ENCODE peak calls at places on chromosome 22, in eight cellular contexts. One of them, this sample, is unnamed.

GRCh38 chr22:22208657-22209056 is 35.9 kb upstream of the VPREB1 start:
- DNase-seq in suprapubic skin: no peak
- DNase-seq in adrenal gland: no peak
- DNase-seq in dorsolateral prefrontal cortex: no peak
- DNase-seq in cardiac muscle cell: no peak
- DNase-seq in Peyer's patch: no peak
- DNase-seq in HFFc6: no peak
- DNase-seq in foreskin fibroblast: no peak
- DNase-seq in this sample: no peak

GRCh38 chr22:20550851-20551744 is 43.7 kb downstream of the MED15 start:
- DNase-seq in cardiac muscle cell: peak
- DNase-seq in HFFc6: peak
- DNase-seq in foreskin fibroblast: peak
- DNase-seq in Peyer's patch: no peak
- DNase-seq in suprapubic skin: peak
- DNase-seq in dorsolateral prefrontal cortex: no peak
- DNase-seq in adrenal gland: peak
- DNase-seq in this sample: no peak

GRCh38 chr22:22546490-22546889 is 12.6 kb downstream of the PRAME start:
- DNase-seq in suprapubic skin: no peak
- DNase-seq in HFFc6: no peak
- DNase-seq in Peyer's patch: no peak
- DNase-seq in foreskin fibroblast: peak
- DNase-seq in adrenal gland: no peak
- DNase-seq in cardiac muscle cell: peak
- DNase-seq in dorsolateral prefrontal cortex: no peak
- DNase-seq in this sample: no peak

GRCh38 chr22:41446057-41446501 is 522 bp downstream of the TOB2 start:
- DNase-seq in Peyer's patch: peak
- DNase-seq in dorsolateral prefrontal cortex: no peak
- DNase-seq in adrenal gland: peak
- DNase-seq in suprapubic skin: no peak
- DNase-seq in foreskin fibroblast: no peak
- DNase-seq in cardiac muscle cell: no peak
- DNase-seq in HFFc6: no peak
- DNase-seq in this sample: no peak

GRCh38 chr22:42976534-42976933 is 38.4 kb downstream of the PACSIN2 start:
- DNase-seq in HFFc6: no peak
- DNase-seq in adrenal gland: no peak
- DNase-seq in Peyer's patch: no peak
- DNase-seq in foreskin fibroblast: no peak
- DNase-seq in suprapubic skin: no peak
- DNase-seq in cardiac muscle cell: no peak
- DNase-seq in dorsolateral prefrontal cortex: no peak
- DNase-seq in this sample: no peak

GRCh38 chr22:22094514-22094913 is 111.9 kb upstream of the TOP3B start:
- DNase-seq in dorsolateral prefrontal cortex: no peak
- DNase-seq in suprapubic skin: no peak
- DNase-seq in Peyer's patch: no peak
- DNase-seq in foreskin fibroblast: no peak
- DNase-seq in adrenal gland: no peak
- DNase-seq in HFFc6: no peak
- DNase-seq in cardiac muscle cell: no peak
- DNase-seq in this sample: no peak

GRCh38 chr22:41925783-41926460 is 684 bp downstream of the TNFRSF13C start:
- DNase-seq in HFFc6: no peak
- DNase-seq in suprapubic skin: no peak
- DNase-seq in dorsolateral prefrontal cortex: no peak
- DNase-seq in Peyer's patch: peak
- DNase-seq in foreskin fibroblast: no peak
- DNase-seq in cardiac muscle cell: peak
- DNase-seq in adrenal gland: peak
- DNase-seq in this sample: no peak

GRCh38 chr22:24186892-24187670 is 5.8 kb downstream of the SUSD2 start:
- DNase-seq in foreskin fibroblast: no peak
- DNase-seq in cardiac muscle cell: no peak
- DNase-seq in HFFc6: no peak
- DNase-seq in Peyer's patch: no peak
- DNase-seq in adrenal gland: no peak
- DNase-seq in dorsolateral prefrontal cortex: peak
- DNase-seq in suprapubic skin: no peak
- DNase-seq in this sample: no peak

GRCh38 chr22:38066381-38067027 is 9.3 kb downstream of the PICK1 start:
- DNase-seq in adrenal gland: no peak
- DNase-seq in suprapubic skin: no peak
- DNase-seq in foreskin fibroblast: no peak
- DNase-seq in HFFc6: no peak
- DNase-seq in cardiac muscle cell: no peak
- DNase-seq in dorsolateral prefrontal cortex: no peak
- DNase-seq in Peyer's patch: no peak
- DNase-seq in this sample: no peak

GRCh38 chr22:30602049-30602448 is 4.9 kb upstream of the TCN2 start:
- DNase-seq in dorsolateral prefrontal cortex: no peak
- DNase-seq in HFFc6: peak
- DNase-seq in Peyer's patch: no peak
- DNase-seq in foreskin fibroblast: no peak
- DNase-seq in suprapubic skin: no peak
- DNase-seq in cardiac muscle cell: peak
- DNase-seq in adrenal gland: no peak
- DNase-seq in this sample: no peak

GRCh38 chr22:22687638-22688500 is 43.5 kb downstream of the GGTLC2 start:
- DNase-seq in dorsolateral prefrontal cortex: no peak
- DNase-seq in suprapubic skin: no peak
- DNase-seq in adrenal gland: peak
- DNase-seq in HFFc6: peak
- DNase-seq in cardiac muscle cell: peak
- DNase-seq in foreskin fibroblast: peak
- DNase-seq in Peyer's patch: peak
- DNase-seq in this sample: peak

GRCh38 chr22:30014244-30014643 is 66.0 kb upstream of the HORMAD2 start:
- DNase-seq in HFFc6: no peak
- DNase-seq in foreskin fibroblast: no peak
- DNase-seq in Peyer's patch: no peak
- DNase-seq in suprapubic skin: no peak
- DNase-seq in dorsolateral prefrontal cortex: no peak
- DNase-seq in adrenal gland: no peak
- DNase-seq in cardiac muscle cell: no peak
- DNase-seq in this sample: no peak

GRCh38 chr22:22720724-22721261 is 76.4 kb downstream of the GGTLC2 start:
- DNase-seq in suprapubic skin: no peak
- DNase-seq in dorsolateral prefrontal cortex: no peak
- DNase-seq in Peyer's patch: peak
- DNase-seq in adrenal gland: no peak
- DNase-seq in HFFc6: no peak
- DNase-seq in cardiac muscle cell: peak
- DNase-seq in foreskin fibroblast: peak
- DNase-seq in this sample: no peak

GRCh38 chr22:30423296-30423958 is 2.1 kb upstream of the MTFP1 start:
- DNase-seq in suprapubic skin: peak
- DNase-seq in adrenal gland: peak
- DNase-seq in dorsolateral prefrontal cortex: peak
- DNase-seq in Peyer's patch: peak
- DNase-seq in cardiac muscle cell: no peak
- DNase-seq in HFFc6: no peak
- DNase-seq in foreskin fibroblast: no peak
- DNase-seq in this sample: no peak

GRCh38 chr22:23302171-23303002 is 122.1 kb downstream of the BCR start:
- DNase-seq in HFFc6: no peak
- DNase-seq in dorsolateral prefrontal cortex: peak
- DNase-seq in Peyer's patch: no peak
- DNase-seq in suprapubic skin: peak
- DNase-seq in foreskin fibroblast: no peak
- DNase-seq in cardiac muscle cell: peak
- DNase-seq in adrenal gland: no peak
- DNase-seq in this sample: no peak

GRCh38 chr22:33931406-33931805 is 11.1 kb upstream of the LARGE1 start:
- DNase-seq in foreskin fibroblast: no peak
- DNase-seq in cardiac muscle cell: no peak
- DNase-seq in HFFc6: no peak
- DNase-seq in Peyer's patch: no peak
- DNase-seq in dorsolateral prefrontal cortex: no peak
- DNase-seq in adrenal gland: no peak
- DNase-seq in suprapubic skin: no peak
- DNase-seq in this sample: no peak

GRCh38 chr22:49829044-49829719 is 1.5 kb upstream of the BRD1 start:
- DNase-seq in dorsolateral prefrontal cortex: no peak
- DNase-seq in suprapubic skin: no peak
- DNase-seq in adrenal gland: no peak
- DNase-seq in Peyer's patch: no peak
- DNase-seq in foreskin fibroblast: no peak
- DNase-seq in cardiac muscle cell: no peak
- DNase-seq in HFFc6: no peak
- DNase-seq in this sample: no peak

GRCh38 chr22:45671051-45671782 is 417 bp upstream of the ATXN10 start:
- DNase-seq in cardiac muscle cell: no peak
- DNase-seq in adrenal gland: peak
- DNase-seq in dorsolateral prefrontal cortex: no peak
- DNase-seq in foreskin fibroblast: no peak
- DNase-seq in suprapubic skin: peak
- DNase-seq in HFFc6: no peak
- DNase-seq in Peyer's patch: no peak
- DNase-seq in this sample: no peak

GRCh38 chr22:50309601-50309991 is 2.1 kb upstream of the PLXNB2 start:
- DNase-seq in dorsolateral prefrontal cortex: no peak
- DNase-seq in adrenal gland: peak
- DNase-seq in HFFc6: no peak
- DNase-seq in foreskin fibroblast: no peak
- DNase-seq in suprapubic skin: no peak
- DNase-seq in Peyer's patch: no peak
- DNase-seq in cardiac muscle cell: no peak
- DNase-seq in this sample: no peak

GRCh38 chr22:39290724-39291161 is 28.7 kb downstream of the RPL3 start:
- DNase-seq in adrenal gland: no peak
- DNase-seq in cardiac muscle cell: peak
- DNase-seq in HFFc6: no peak
- DNase-seq in Peyer's patch: peak
- DNase-seq in foreskin fibroblast: no peak
- DNase-seq in suprapubic skin: no peak
- DNase-seq in dorsolateral prefrontal cortex: no peak
- DNase-seq in this sample: no peak

GRCh38 chr22:41596776-41597634 is 7.4 kb upstream of the PMM1 start:
- DNase-seq in cardiac muscle cell: peak
- DNase-seq in HFFc6: peak
- DNase-seq in Peyer's patch: peak
- DNase-seq in suprapubic skin: no peak
- DNase-seq in dorsolateral prefrontal cortex: peak
- DNase-seq in foreskin fibroblast: no peak
- DNase-seq in adrenal gland: peak
- DNase-seq in this sample: no peak

GRCh38 chr22:34055525-34056200 is 135.4 kb upstream of the LARGE1 start:
- DNase-seq in cardiac muscle cell: no peak
- DNase-seq in Peyer's patch: no peak
- DNase-seq in foreskin fibroblast: no peak
- DNase-seq in suprapubic skin: no peak
- DNase-seq in HFFc6: no peak
- DNase-seq in adrenal gland: no peak
- DNase-seq in dorsolateral prefrontal cortex: no peak
- DNase-seq in this sample: no peak

GRCh38 chr22:48793949-48794348 is 1033.7 kb downstream of the BRD1 start:
- DNase-seq in suprapubic skin: no peak
- DNase-seq in cardiac muscle cell: no peak
- DNase-seq in Peyer's patch: no peak
- DNase-seq in HFFc6: no peak
- DNase-seq in adrenal gland: no peak
- DNase-seq in dorsolateral prefrontal cortex: no peak
- DNase-seq in foreskin fibroblast: no peak
- DNase-seq in this sample: no peak
- TF ChIP-seq CTCF in suprapubic skin: no peak
- TF ChIP-seq CTCF in cardiac muscle cell: no peak
- TF ChIP-seq CTCF in Peyer's patch: no peak
- TF ChIP-seq CTCF in HFFc6: no peak
- TF ChIP-seq CTCF in adrenal gland: no peak
- TF ChIP-seq CTCF in dorsolateral prefrontal cortex: no peak
- TF ChIP-seq CTCF in foreskin fibroblast: no peak
- TF ChIP-seq CTCF in this sample: no peak

GRCh38 chr22:43996170-43996980 is 27.7 kb upstream of the PARVB start:
- DNase-seq in adrenal gland: no peak
- DNase-seq in cardiac muscle cell: no peak
- DNase-seq in HFFc6: no peak
- DNase-seq in suprapubic skin: no peak
- DNase-seq in foreskin fibroblast: no peak
- DNase-seq in Peyer's patch: peak
- DNase-seq in dorsolateral prefrontal cortex: peak
- DNase-seq in this sample: no peak
- TF ChIP-seq CTCF in adrenal gland: no peak
- TF ChIP-seq CTCF in cardiac muscle cell: no peak
- TF ChIP-seq CTCF in HFFc6: no peak
- TF ChIP-seq CTCF in suprapubic skin: no peak
- TF ChIP-seq CTCF in foreskin fibroblast: no peak
- TF ChIP-seq CTCF in Peyer's patch: no peak
- TF ChIP-seq CTCF in dorsolateral prefrontal cortex: no peak
- TF ChIP-seq CTCF in this sample: no peak

DNA sequence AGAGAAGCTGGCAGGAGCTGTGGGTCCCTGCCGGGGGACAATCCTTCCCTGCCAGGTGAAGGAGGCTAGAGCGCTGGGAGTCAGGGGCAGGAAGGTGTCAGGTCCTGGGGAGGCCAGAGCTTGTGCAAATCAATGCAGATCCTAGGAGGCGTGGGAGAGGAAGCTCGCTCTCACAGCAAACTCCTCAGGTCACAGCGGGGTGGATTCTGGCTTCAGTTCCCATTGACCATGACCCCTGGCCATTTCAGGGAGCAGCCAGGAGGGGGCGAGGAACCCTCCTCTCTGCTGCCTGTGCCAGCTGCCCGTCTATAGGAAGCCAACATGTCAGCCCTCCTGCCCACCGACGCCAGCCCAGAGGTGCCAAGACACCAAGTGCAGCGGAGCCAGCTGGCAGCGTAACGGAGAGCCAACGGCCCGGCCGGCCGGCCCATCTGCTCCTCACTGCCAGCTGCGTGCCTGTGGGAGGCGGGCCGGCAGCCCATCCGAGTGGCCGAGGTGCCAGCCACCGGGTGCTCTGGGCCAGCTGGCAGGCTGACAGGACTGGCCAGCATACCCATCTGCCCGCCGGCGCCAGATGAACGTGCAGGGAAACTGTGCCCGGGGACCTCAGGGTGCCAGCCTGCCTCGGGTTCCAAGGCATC is 374.9 kb downstream of the MIAT start:
- DNase-seq in dorsolateral prefrontal cortex: peak
- DNase-seq in cardiac muscle cell: peak
- DNase-seq in suprapubic skin: no peak
- DNase-seq in foreskin fibroblast: no peak
- DNase-seq in Peyer's patch: no peak
- DNase-seq in adrenal gland: no peak
- DNase-seq in HFFc6: no peak
- DNase-seq in this sample: no peak
- TF ChIP-seq CTCF in dorsolateral prefrontal cortex: no peak
- TF ChIP-seq CTCF in cardiac muscle cell: peak
- TF ChIP-seq CTCF in suprapubic skin: no peak
- TF ChIP-seq CTCF in foreskin fibroblast: no peak
- TF ChIP-seq CTCF in Peyer's patch: no peak
- TF ChIP-seq CTCF in adrenal gland: no peak
- TF ChIP-seq CTCF in HFFc6: no peak
- TF ChIP-seq CTCF in this sample: peak

DNA sequence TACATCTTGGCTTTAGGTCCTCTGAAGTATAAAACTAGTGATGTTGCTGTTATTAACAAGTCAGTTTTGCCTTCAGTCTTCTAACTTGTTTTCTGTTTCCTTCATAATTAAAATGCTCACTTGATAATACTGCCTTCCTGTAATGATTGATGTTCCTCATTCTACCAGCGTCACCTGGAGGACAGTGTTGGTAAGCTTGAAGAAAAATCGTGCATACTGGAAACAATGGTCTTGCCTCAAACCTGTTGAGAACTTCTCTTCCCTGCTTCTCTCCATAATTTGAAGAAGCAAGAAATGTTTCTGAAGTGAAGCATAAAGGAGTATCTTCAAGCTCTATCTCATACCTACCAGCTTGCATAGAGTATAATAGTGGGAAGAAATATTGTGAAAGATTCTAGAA is 3.0 kb downstream of the YWHAH start:
- DNase-seq in dorsolateral prefrontal cortex: no peak
- DNase-seq in HFFc6: no peak
- DNase-seq in Peyer's patch: peak
- DNase-seq in foreskin fibroblast: no peak
- DNase-seq in adrenal gland: no peak
- DNase-seq in cardiac muscle cell: peak
- DNase-seq in suprapubic skin: no peak
- DNase-seq in this sample: no peak
- TF ChIP-seq CTCF in dorsolateral prefrontal cortex: no peak
- TF ChIP-seq CTCF in HFFc6: no peak
- TF ChIP-seq CTCF in Peyer's patch: peak
- TF ChIP-seq CTCF in foreskin fibroblast: no peak
- TF ChIP-seq CTCF in adrenal gland: no peak
- TF ChIP-seq CTCF in cardiac muscle cell: peak
- TF ChIP-seq CTCF in suprapubic skin: peak
- TF ChIP-seq CTCF in this sample: peak

This sample was measured in AG04450.